ENCODE peak calls at places on chromosomes 4 and X, in eight cellular contexts. One of them, this sample, is unnamed.

GRCh38 chr4:3342182-3342854 is 49.5 kb downstream of the RGS12 start:
- DNase-seq in activated T-helper 1 cell treated with anti-CD3 and anti-CD28 coated beads, Interleukin-2, amount 50 U/mL, for 16 hours: no peak
- DNase-seq in left ventricle myocardium inferior: no peak
- DNase-seq in COLO829: no peak
- DNase-seq in GM23338: no peak
- DNase-seq in Kasumi-1: no peak
- DNase-seq in cardiac muscle cell: peak; percentile 25
- DNase-seq in HT1080: peak; percentile 80
- DNase-seq in this sample: no peak

GRCh38 chr4:125681240-125681639 is 366.5 kb downstream of the FAT4 start:
- DNase-seq in left ventricle myocardium inferior: no peak
- DNase-seq in HT1080: no peak
- DNase-seq in activated T-helper 1 cell treated with anti-CD3 and anti-CD28 coated beads, Interleukin-2, amount 50 U/mL, for 16 hours: no peak
- DNase-seq in cardiac muscle cell: no peak
- DNase-seq in Kasumi-1: no peak
- DNase-seq in COLO829: no peak
- DNase-seq in GM23338: no peak
- DNase-seq in this sample: no peak

GRCh38 chr4:60088803-60089202 is 1111.3 kb upstream of the ADGRL3 start:
- DNase-seq in GM23338: peak; percentile 47
- DNase-seq in Kasumi-1: no peak
- DNase-seq in COLO829: no peak
- DNase-seq in left ventricle myocardium inferior: no peak
- DNase-seq in activated T-helper 1 cell treated with anti-CD3 and anti-CD28 coated beads, Interleukin-2, amount 50 U/mL, for 16 hours: no peak
- DNase-seq in cardiac muscle cell: no peak
- DNase-seq in HT1080: no peak
- DNase-seq in this sample: no peak

GRCh38 chr4:185394568-185395254 is 1.0 kb downstream of the LRP2BP start:
- DNase-seq in GM23338: no peak
- DNase-seq in activated T-helper 1 cell treated with anti-CD3 and anti-CD28 coated beads, Interleukin-2, amount 50 U/mL, for 16 hours: no peak
- DNase-seq in left ventricle myocardium inferior: no peak
- DNase-seq in HT1080: no peak
- DNase-seq in cardiac muscle cell: no peak
- DNase-seq in COLO829: no peak
- DNase-seq in Kasumi-1: no peak
- DNase-seq in this sample: no peak

GRCh38 chr4:110487873-110488272 is 11.9 kb downstream of the ENPEP start:
- DNase-seq in activated T-helper 1 cell treated with anti-CD3 and anti-CD28 coated beads, Interleukin-2, amount 50 U/mL, for 16 hours: no peak
- DNase-seq in COLO829: no peak
- DNase-seq in left ventricle myocardium inferior: no peak
- DNase-seq in cardiac muscle cell: peak; percentile 35
- DNase-seq in Kasumi-1: no peak
- DNase-seq in HT1080: no peak
- DNase-seq in GM23338: peak; percentile 64
- DNase-seq in this sample: no peak

GRCh38 chrX:133653363-133653762 is 238.1 kb upstream of the GPC4 start:
- DNase-seq in cardiac muscle cell: no peak
- DNase-seq in HT1080: no peak
- DNase-seq in left ventricle myocardium inferior: no peak
- DNase-seq in activated T-helper 1 cell treated with anti-CD3 and anti-CD28 coated beads, Interleukin-2, amount 50 U/mL, for 16 hours: no peak
- DNase-seq in Kasumi-1: no peak
- DNase-seq in COLO829: no peak
- DNase-seq in GM23338: no peak
- DNase-seq in this sample: no peak

GRCh38 chr4:147940144-147940543 is 208.3 kb downstream of the ARHGAP10 start:
- DNase-seq in left ventricle myocardium inferior: no peak
- DNase-seq in cardiac muscle cell: peak; percentile 34
- DNase-seq in HT1080: no peak
- DNase-seq in COLO829: no peak
- DNase-seq in Kasumi-1: no peak
- DNase-seq in GM23338: no peak
- DNase-seq in activated T-helper 1 cell treated with anti-CD3 and anti-CD28 coated beads, Interleukin-2, amount 50 U/mL, for 16 hours: no peak
- DNase-seq in this sample: no peak

GRCh38 chr4:90727938-90728337 is 600.7 kb downstream of the CCSER1 start:
- DNase-seq in Kasumi-1: no peak
- DNase-seq in HT1080: peak; percentile 71
- DNase-seq in cardiac muscle cell: no peak
- DNase-seq in GM23338: peak; percentile 95
- DNase-seq in left ventricle myocardium inferior: no peak
- DNase-seq in activated T-helper 1 cell treated with anti-CD3 and anti-CD28 coated beads, Interleukin-2, amount 50 U/mL, for 16 hours: no peak
- DNase-seq in COLO829: no peak
- DNase-seq in this sample: no peak

GRCh38 chrX:150573702-150574101 is 5.3 kb downstream of the MTM1 start:
- DNase-seq in left ventricle myocardium inferior: no peak
- DNase-seq in activated T-helper 1 cell treated with anti-CD3 and anti-CD28 coated beads, Interleukin-2, amount 50 U/mL, for 16 hours: no peak
- DNase-seq in HT1080: no peak
- DNase-seq in cardiac muscle cell: no peak
- DNase-seq in COLO829: no peak
- DNase-seq in GM23338: no peak
- DNase-seq in Kasumi-1: no peak
- DNase-seq in this sample: no peak

GRCh38 chr4:129261584-129261983 is 165.6 kb downstream of the C4orf33 start:
- DNase-seq in Kasumi-1: no peak
- DNase-seq in cardiac muscle cell: no peak
- DNase-seq in GM23338: no peak
- DNase-seq in activated T-helper 1 cell treated with anti-CD3 and anti-CD28 coated beads, Interleukin-2, amount 50 U/mL, for 16 hours: no peak
- DNase-seq in HT1080: no peak
- DNase-seq in COLO829: no peak
- DNase-seq in left ventricle myocardium inferior: no peak
- DNase-seq in this sample: no peak

GRCh38 chr4:155759372-155760252 is 791 bp downstream of the GUCY1B1 start:
- DNase-seq in COLO829: no peak
- DNase-seq in activated T-helper 1 cell treated with anti-CD3 and anti-CD28 coated beads, Interleukin-2, amount 50 U/mL, for 16 hours: no peak
- DNase-seq in Kasumi-1: no peak
- DNase-seq in GM23338: peak; percentile 58
- DNase-seq in left ventricle myocardium inferior: peak; percentile 86
- DNase-seq in HT1080: no peak
- DNase-seq in cardiac muscle cell: peak; percentile 59
- DNase-seq in this sample: no peak

GRCh38 chr4:77007358-77008230 is 58.0 kb downstream of the SEPTIN11 start:
- DNase-seq in GM23338: peak; percentile 52
- DNase-seq in Kasumi-1: peak; percentile 25
- DNase-seq in left ventricle myocardium inferior: no peak
- DNase-seq in HT1080: peak; percentile 75
- DNase-seq in activated T-helper 1 cell treated with anti-CD3 and anti-CD28 coated beads, Interleukin-2, amount 50 U/mL, for 16 hours: no peak
- DNase-seq in cardiac muscle cell: peak; percentile 94
- DNase-seq in COLO829: no peak
- DNase-seq in this sample: no peak

GRCh38 chrX:15882704-15883539 is 28.3 kb upstream of the AP1S2 start:
- DNase-seq in COLO829: peak; percentile 68
- DNase-seq in HT1080: peak; percentile 93
- DNase-seq in GM23338: no peak
- DNase-seq in left ventricle myocardium inferior: no peak
- DNase-seq in activated T-helper 1 cell treated with anti-CD3 and anti-CD28 coated beads, Interleukin-2, amount 50 U/mL, for 16 hours: no peak
- DNase-seq in Kasumi-1: no peak
- DNase-seq in cardiac muscle cell: peak; percentile 43
- DNase-seq in this sample: no peak

GRCh38 chrX:37834937-37835336 is 12.4 kb downstream of the DYNLT3 start:
- DNase-seq in activated T-helper 1 cell treated with anti-CD3 and anti-CD28 coated beads, Interleukin-2, amount 50 U/mL, for 16 hours: no peak
- DNase-seq in cardiac muscle cell: no peak
- DNase-seq in GM23338: no peak
- DNase-seq in HT1080: no peak
- DNase-seq in Kasumi-1: no peak
- DNase-seq in COLO829: peak; percentile 9
- DNase-seq in left ventricle myocardium inferior: no peak
- DNase-seq in this sample: no peak

GRCh38 chr4:88843067-88843723 is 145.6 kb upstream of the NAP1L5 start:
- DNase-seq in GM23338: no peak
- DNase-seq in activated T-helper 1 cell treated with anti-CD3 and anti-CD28 coated beads, Interleukin-2, amount 50 U/mL, for 16 hours: no peak
- DNase-seq in cardiac muscle cell: no peak
- DNase-seq in COLO829: peak; percentile 19
- DNase-seq in Kasumi-1: no peak
- DNase-seq in HT1080: no peak
- DNase-seq in left ventricle myocardium inferior: no peak
- DNase-seq in this sample: no peak

GRCh38 chr4:41835321-41835995 is 86.9 kb upstream of the PHOX2B start:
- DNase-seq in cardiac muscle cell: no peak
- DNase-seq in Kasumi-1: no peak
- DNase-seq in HT1080: no peak
- DNase-seq in left ventricle myocardium inferior: no peak
- DNase-seq in COLO829: no peak
- DNase-seq in activated T-helper 1 cell treated with anti-CD3 and anti-CD28 coated beads, Interleukin-2, amount 50 U/mL, for 16 hours: no peak
- DNase-seq in GM23338: no peak
- DNase-seq in this sample: peak; percentile 66

GRCh38 chr4:32161382-32161781 is 1441.2 kb downstream of the PCDH7 start:
- DNase-seq in HT1080: peak; percentile 62
- DNase-seq in cardiac muscle cell: peak; percentile 74
- DNase-seq in activated T-helper 1 cell treated with anti-CD3 and anti-CD28 coated beads, Interleukin-2, amount 50 U/mL, for 16 hours: no peak
- DNase-seq in GM23338: no peak
- DNase-seq in Kasumi-1: peak; percentile 64
- DNase-seq in COLO829: no peak
- DNase-seq in left ventricle myocardium inferior: no peak
- DNase-seq in this sample: no peak

GRCh38 chrX:1518512-1518911 is 18.5 kb downstream of the P2RY8 start:
- DNase-seq in cardiac muscle cell: no peak
- DNase-seq in activated T-helper 1 cell treated with anti-CD3 and anti-CD28 coated beads, Interleukin-2, amount 50 U/mL, for 16 hours: no peak
- DNase-seq in Kasumi-1: no peak
- DNase-seq in HT1080: no peak
- DNase-seq in GM23338: no peak
- DNase-seq in left ventricle myocardium inferior: no peak
- DNase-seq in COLO829: no peak
- DNase-seq in this sample: no peak

GRCh38 chrX:27132851-27133250 is 330.3 kb downstream of the PPP4R3C start:
- DNase-seq in COLO829: no peak
- DNase-seq in GM23338: no peak
- DNase-seq in activated T-helper 1 cell treated with anti-CD3 and anti-CD28 coated beads, Interleukin-2, amount 50 U/mL, for 16 hours: no peak
- DNase-seq in cardiac muscle cell: no peak
- DNase-seq in Kasumi-1: no peak
- DNase-seq in HT1080: no peak
- DNase-seq in left ventricle myocardium inferior: no peak
- DNase-seq in this sample: no peak

GRCh38 chr4:145736241-145736831 is 56.4 kb downstream of the C4orf51 start:
- DNase-seq in GM23338: no peak
- DNase-seq in COLO829: no peak
- DNase-seq in Kasumi-1: no peak
- DNase-seq in left ventricle myocardium inferior: peak; percentile 27
- DNase-seq in cardiac muscle cell: peak; percentile 65
- DNase-seq in activated T-helper 1 cell treated with anti-CD3 and anti-CD28 coated beads, Interleukin-2, amount 50 U/mL, for 16 hours: no peak
- DNase-seq in HT1080: no peak
- DNase-seq in this sample: no peak

GRCh38 chr4:6339818-6340445 is 70.3 kb downstream of the WFS1 start:
- DNase-seq in HT1080: no peak
- DNase-seq in COLO829: no peak
- DNase-seq in activated T-helper 1 cell treated with anti-CD3 and anti-CD28 coated beads, Interleukin-2, amount 50 U/mL, for 16 hours: no peak
- DNase-seq in Kasumi-1: no peak
- DNase-seq in left ventricle myocardium inferior: no peak
- DNase-seq in cardiac muscle cell: no peak
- DNase-seq in GM23338: no peak
- DNase-seq in this sample: no peak

GRCh38 chr4:78650106-78651021 is 98.8 kb downstream of the ANXA3 start:
- DNase-seq in cardiac muscle cell: peak; percentile 86
- DNase-seq in activated T-helper 1 cell treated with anti-CD3 and anti-CD28 coated beads, Interleukin-2, amount 50 U/mL, for 16 hours: no peak
- DNase-seq in HT1080: peak; percentile 62
- DNase-seq in COLO829: no peak
- DNase-seq in Kasumi-1: no peak
- DNase-seq in left ventricle myocardium inferior: no peak
- DNase-seq in GM23338: no peak
- DNase-seq in this sample: no peak

GRCh38 chr4:53866055-53866454 is 198.3 kb downstream of the CHIC2 start:
- DNase-seq in Kasumi-1: no peak
- DNase-seq in left ventricle myocardium inferior: no peak
- DNase-seq in activated T-helper 1 cell treated with anti-CD3 and anti-CD28 coated beads, Interleukin-2, amount 50 U/mL, for 16 hours: no peak
- DNase-seq in GM23338: no peak
- DNase-seq in COLO829: no peak
- DNase-seq in HT1080: no peak
- DNase-seq in cardiac muscle cell: no peak
- DNase-seq in this sample: no peak

GRCh38 chrX:6959006-6959405 is 188.5 kb upstream of the STS start:
- DNase-seq in left ventricle myocardium inferior: no peak
- DNase-seq in HT1080: no peak
- DNase-seq in COLO829: no peak
- DNase-seq in Kasumi-1: no peak
- DNase-seq in cardiac muscle cell: no peak
- DNase-seq in GM23338: peak; percentile 77
- DNase-seq in activated T-helper 1 cell treated with anti-CD3 and anti-CD28 coated beads, Interleukin-2, amount 50 U/mL, for 16 hours: no peak
- DNase-seq in this sample: no peak

GRCh38 chr4:28427306-28428085 is 1566.9 kb downstream of the STIM2 start:
- DNase-seq in activated T-helper 1 cell treated with anti-CD3 and anti-CD28 coated beads, Interleukin-2, amount 50 U/mL, for 16 hours: no peak
- DNase-seq in Kasumi-1: no peak
- DNase-seq in left ventricle myocardium inferior: no peak
- DNase-seq in GM23338: no peak
- DNase-seq in cardiac muscle cell: no peak
- DNase-seq in COLO829: no peak
- DNase-seq in HT1080: no peak
- DNase-seq in this sample: no peak

GRCh38 chr4:114597410-114598115 is 1.0 kb upstream of the UGT8 start:
- DNase-seq in GM23338: peak; percentile 25
- DNase-seq in cardiac muscle cell: no peak
- DNase-seq in Kasumi-1: no peak
- DNase-seq in left ventricle myocardium inferior: no peak
- DNase-seq in HT1080: no peak
- DNase-seq in activated T-helper 1 cell treated with anti-CD3 and anti-CD28 coated beads, Interleukin-2, amount 50 U/mL, for 16 hours: no peak
- DNase-seq in COLO829: peak; percentile 21
- DNase-seq in this sample: no peak

GRCh38 chrX:149877636-149878035 is 3.3 kb upstream of the MAGEA8 start:
- DNase-seq in COLO829: no peak
- DNase-seq in left ventricle myocardium inferior: no peak
- DNase-seq in Kasumi-1: no peak
- DNase-seq in GM23338: no peak
- DNase-seq in HT1080: peak; percentile 42
- DNase-seq in cardiac muscle cell: no peak
- DNase-seq in activated T-helper 1 cell treated with anti-CD3 and anti-CD28 coated beads, Interleukin-2, amount 50 U/mL, for 16 hours: no peak
- DNase-seq in this sample: no peak

GRCh38 chrX:18855919-18856644 is 127.8 kb downstream of the PHKA2 start:
- DNase-seq in cardiac muscle cell: peak; percentile 35
- DNase-seq in left ventricle myocardium inferior: no peak
- DNase-seq in GM23338: no peak
- DNase-seq in activated T-helper 1 cell treated with anti-CD3 and anti-CD28 coated beads, Interleukin-2, amount 50 U/mL, for 16 hours: no peak
- DNase-seq in COLO829: peak; percentile 88
- DNase-seq in Kasumi-1: no peak
- DNase-seq in HT1080: peak; percentile 72
- DNase-seq in this sample: no peak

GRCh38 chrX:8815460-8816065 is 14.4 kb upstream of the FAM9A start:
- DNase-seq in COLO829: peak; percentile 46
- DNase-seq in activated T-helper 1 cell treated with anti-CD3 and anti-CD28 coated beads, Interleukin-2, amount 50 U/mL, for 16 hours: no peak
- DNase-seq in HT1080: peak; percentile 52
- DNase-seq in left ventricle myocardium inferior: no peak
- DNase-seq in cardiac muscle cell: peak; percentile 54
- DNase-seq in GM23338: peak; percentile 78
- DNase-seq in Kasumi-1: peak; percentile 27
- DNase-seq in this sample: peak; percentile 13

GRCh38 chr4:140944539-140944938 is 188.4 kb upstream of the TBC1D9 start:
- DNase-seq in HT1080: no peak
- DNase-seq in GM23338: no peak
- DNase-seq in Kasumi-1: no peak
- DNase-seq in left ventricle myocardium inferior: no peak
- DNase-seq in COLO829: peak; percentile 35
- DNase-seq in cardiac muscle cell: peak; percentile 63
- DNase-seq in activated T-helper 1 cell treated with anti-CD3 and anti-CD28 coated beads, Interleukin-2, amount 50 U/mL, for 16 hours: no peak
- DNase-seq in this sample: no peak

GRCh38 chrX:34915463-34916225 is 27.0 kb upstream of the FAM47B start:
- DNase-seq in activated T-helper 1 cell treated with anti-CD3 and anti-CD28 coated beads, Interleukin-2, amount 50 U/mL, for 16 hours: no peak
- DNase-seq in cardiac muscle cell: no peak
- DNase-seq in HT1080: no peak
- DNase-seq in left ventricle myocardium inferior: no peak
- DNase-seq in COLO829: no peak
- DNase-seq in Kasumi-1: no peak
- DNase-seq in GM23338: no peak
- DNase-seq in this sample: no peak

GRCh38 chr4:74794341-74794801 is at the start of gene BTC:
- DNase-seq in activated T-helper 1 cell treated with anti-CD3 and anti-CD28 coated beads, Interleukin-2, amount 50 U/mL, for 16 hours: no peak
- DNase-seq in cardiac muscle cell: peak; percentile 22
- DNase-seq in COLO829: peak; percentile 28
- DNase-seq in HT1080: peak; percentile 52
- DNase-seq in GM23338: peak; percentile 69
- DNase-seq in Kasumi-1: peak; percentile 20
- DNase-seq in left ventricle myocardium inferior: no peak
- DNase-seq in this sample: peak; percentile 34

GRCh38 chr4:661231-661630 is 12.8 kb downstream of the ATP5ME start:
- DNase-seq in left ventricle myocardium inferior: no peak
- DNase-seq in activated T-helper 1 cell treated with anti-CD3 and anti-CD28 coated beads, Interleukin-2, amount 50 U/mL, for 16 hours: no peak
- DNase-seq in HT1080: no peak
- DNase-seq in Kasumi-1: no peak
- DNase-seq in COLO829: no peak
- DNase-seq in cardiac muscle cell: no peak
- DNase-seq in GM23338: no peak
- DNase-seq in this sample: no peak

This sample was measured in DMS 273 treated with DMSO at 0.1 percent for 48 hours.